ENCODE peak calls at places on chromosomes 11 and 22, in seven cellular contexts. B is caudate nucleus; F is NCI-H2081; Z is activated CD4-positive, alpha-beta T cell treated with anti-CD3 and anti-CD28 coated beads, Interleukin-2, amount 10 ng/mL, durations not matched to agents 7 days and 5 days; N is IMR-90; P is NCI-H2029; G is cardiac fibroblast. Q is an unnamed sample.

GRCh38 chr11:57349491-57350274 is 11.5 kb downstream of the P2RX3 start:
- DNase-seq in N (peak), G (peak), Z (peak), F (no peak), B (peak), P (no peak), Q (no peak)

GRCh38 chr22:32904044-32904443 is 102.5 kb downstream of the TIMP3 start:
- DNase-seq in P (no peak), B (peak), G (peak), Z (peak), N (peak), F (no peak), Q (peak)

GRCh38 chr22:48954781-48955311 is 872.8 kb downstream of the BRD1 start:
- DNase-seq in F (no peak), B (no peak), Z (no peak), P (no peak), G (no peak), N (no peak), Q (no peak)

GRCh38 chr11:32056445-32056844 is 34.4 kb upstream of the RCN1 start:
- DNase-seq in B (no peak), Z (no peak), N (no peak), P (no peak), F (no peak), G (peak), Q (peak)

GRCh38 chr11:65811764-65812475 is 21.8 kb upstream of the SNX32 start:
- DNase-seq in G (peak), P (no peak), N (no peak), Z (no peak), B (no peak), F (no peak), Q (no peak)

GRCh38 chr11:64522036-64522435 is 69.0 kb upstream of the SLC22A12 start:
- DNase-seq in N (no peak), G (no peak), F (no peak), Z (no peak), P (no peak), B (no peak), Q (no peak)

GRCh38 chr22:43390166-43390565 is 21.6 kb upstream of the MPPED1 start:
- DNase-seq in N (no peak), F (no peak), Z (no peak), P (no peak), G (no peak), B (no peak), Q (no peak)

GRCh38 chr11:117477721-117478120 is 150.1 kb downstream of the CEP164 start:
- DNase-seq in F (no peak), G (no peak), B (no peak), Z (no peak), N (no peak), P (no peak), Q (no peak)

GRCh38 chr22:32475428-32476010 is 908 bp downstream of the FBXO7 start:
- DNase-seq in P (no peak), N (no peak), Z (peak), B (peak), G (peak), F (no peak), Q (no peak)

GRCh38 chr11:117772360-117772759 is 24.7 kb downstream of the DSCAML1 start:
- DNase-seq in P (no peak), G (no peak), Z (no peak), B (no peak), F (no peak), N (no peak), Q (no peak)

GRCh38 chr11:99019676-99020075 is 1.1 kb upstream of the CNTN5 start:
- DNase-seq in Z (no peak), P (no peak), B (no peak), G (no peak), N (no peak), F (no peak), Q (no peak)

GRCh38 chr22:17703811-17704210 is 65.3 kb downstream of the BCL2L13 start:
- DNase-seq in N (peak), P (no peak), B (no peak), F (no peak), G (peak), Z (no peak), Q (no peak)

GRCh38 chr22:38645430-38645829 is 10.8 kb downstream of the FAM227A start:
- DNase-seq in Z (no peak), G (no peak), N (no peak), B (no peak), F (no peak), P (no peak), Q (no peak)

GRCh38 chr22:47634342-47634741 is 871.9 kb downstream of the TBC1D22A start:
- DNase-seq in N (no peak), B (no peak), P (no peak), G (no peak), F (no peak), Z (no peak), Q (no peak)

GRCh38 chr11:118012083-118012669 is 26.0 kb downstream of the IL10RA start:
- DNase-seq in F (no peak), Z (no peak), B (no peak), P (no peak), G (no peak), N (peak), Q (peak)

GRCh38 chr22:48675828-48676145 is 1151.9 kb downstream of the BRD1 start:
- DNase-seq in F (no peak), Z (no peak), N (no peak), B (no peak), P (no peak), G (no peak), Q (no peak)